ENCODE peak calls at places on chromosomes 4 and X, in ten cellular contexts. H is GM13976; V is T-helper 17 cell; X is activated CD8-positive, alpha-beta T cell treated with anti-CD3 and anti-CD28 coated beads for 36 hours; T is cardiac fibroblast; Y is NCI-H510A treated with DMSO at 0.1 percent for 48 hours; B is activated CD8-positive, alpha-beta memory T cell treated with anti-CD3 and anti-CD28 coated beads for 48 hours; S is activated CD4-positive, CD25-positive, alpha-beta regulatory T cell treated with anti-CD3 and anti-CD28 coated beads, Interleukin-2, amount 50 U/mL, for 16 hours; P is stomach; O is HFFc6. C is an unnamed sample.

GRCh38 chrX:87409113-87409841 is 108.3 kb upstream of the KLHL4 start:
- DNase-seq in T (peak), Y (no peak), X (no peak), P (no peak), O (no peak), S (no peak), H (no peak), B (no peak), V (no peak), C (no peak)

GRCh38 chrX:131728295-131729145 is 184.6 kb downstream of the OR13H1 start:
- DNase-seq in P (peak), B (no peak), S (no peak), Y (no peak), H (peak), O (no peak), V (no peak), T (no peak), X (no peak), C (no peak)

GRCh38 chrX:115602308-115602707 is 41.3 kb downstream of the PLS3 start:
- DNase-seq in P (no peak), Y (no peak), T (no peak), S (no peak), H (no peak), X (no peak), B (no peak), V (no peak), O (no peak), C (no peak)

GRCh38 chr4:44016582-44017421 is 431.8 kb downstream of the KCTD8 start:
- DNase-seq in H (no peak), S (no peak), Y (no peak), T (no peak), P (no peak), O (peak), X (no peak), V (no peak), B (no peak), C (peak)

GRCh38 chrX:150504399-150505186 is 63.8 kb upstream of the MTM1 start:
- DNase-seq in S (no peak), B (no peak), Y (no peak), X (no peak), V (no peak), H (no peak), P (no peak), T (no peak), O (peak), C (no peak)

GRCh38 chr4:59612235-59612634 is 1587.9 kb upstream of the ADGRL3 start:
- DNase-seq in X (no peak), S (no peak), T (peak), O (peak), V (no peak), P (no peak), H (no peak), B (no peak), Y (no peak), C (no peak)

GRCh38 chr4:150176559-150176958 is 98.3 kb downstream of the DCLK2 start:
- DNase-seq in P (no peak), S (no peak), V (no peak), O (peak), B (no peak), Y (no peak), T (peak), H (no peak), X (no peak), C (no peak)

GRCh38 chr4:2367626-2368025 is 50.8 kb downstream of the ZFYVE28 start:
- DNase-seq in S (no peak), V (no peak), B (no peak), P (no peak), Y (no peak), T (no peak), X (no peak), O (no peak), H (no peak), C (no peak)

GRCh38 chr4:185096032-185096653 is 46.9 kb upstream of the SLC25A4 start:
- DNase-seq in B (no peak), S (no peak), V (no peak), Y (peak), O (peak), P (peak), T (peak), X (peak), H (peak), C (peak)

GRCh38 chr4:83217721-83218522 is 66.7 kb downstream of the COQ2 start:
- DNase-seq in T (no peak), O (no peak), Y (no peak), S (peak), H (peak), B (no peak), X (peak), V (peak), P (peak), C (peak)

GRCh38 chrX:125096469-125096868 is 223.2 kb upstream of the TEX13C start:
- DNase-seq in P (no peak), H (no peak), S (no peak), O (no peak), T (no peak), X (no peak), B (no peak), V (no peak), Y (no peak), C (no peak)

GRCh38 chr4:165016971-165017370 is 14.8 kb upstream of the TRIM60 start:
- DNase-seq in T (peak), P (no peak), Y (no peak), S (no peak), O (no peak), B (no peak), X (no peak), V (no peak), H (no peak), C (no peak)

GRCh38 chr4:76659103-76659490 is 224.1 kb downstream of the SHROOM3 start:
- DNase-seq in T (no peak), P (no peak), X (no peak), H (no peak), S (no peak), Y (peak), O (peak), B (no peak), V (no peak), C (no peak)

GRCh38 chr4:73870778-73871177 is 1.6 kb downstream of the CXCL1 start:
- DNase-seq in B (no peak), S (no peak), V (no peak), H (no peak), X (no peak), T (peak), P (no peak), Y (no peak), O (no peak), C (no peak)

GRCh38 chr4:7828926-7829325 is 110.7 kb downstream of the AFAP1 start:
- DNase-seq in Y (no peak), V (no peak), P (no peak), X (peak), S (no peak), H (no peak), O (no peak), T (peak), B (no peak), C (no peak)

GRCh38 chrX:139121616-139122286 is 408.8 kb upstream of the F9 start:
- DNase-seq in P (no peak), Y (no peak), T (no peak), H (no peak), S (no peak), X (no peak), O (no peak), V (no peak), B (no peak), C (no peak)

GRCh38 chr4:40998680-40999358 is 215.5 kb downstream of the APBB2 start:
- DNase-seq in X (no peak), T (peak), V (no peak), S (no peak), P (no peak), B (no peak), Y (no peak), H (no peak), O (no peak), C (no peak)

GRCh38 chr4:158161561-158162354 is 11.1 kb downstream of the GASK1B start:
- DNase-seq in O (peak), S (no peak), T (peak), B (no peak), H (no peak), V (no peak), P (no peak), Y (no peak), X (no peak), C (no peak)

GRCh38 chr4:3207531-3208037 is 41.4 kb upstream of the MSANTD1 start:
- DNase-seq in P (no peak), O (peak), V (no peak), S (no peak), Y (no peak), T (peak), X (no peak), H (no peak), B (no peak), C (no peak)

GRCh38 chr4:141102367-141102766 is 30.9 kb downstream of the RNF150 start:
- DNase-seq in H (no peak), B (no peak), P (no peak), Y (no peak), O (peak), X (no peak), T (peak), V (no peak), S (no peak), C (no peak)

GRCh38 chrX:34875204-34875603 is 67.4 kb upstream of the FAM47B start:
- DNase-seq in V (no peak), T (peak), B (no peak), O (peak), Y (peak), P (no peak), H (no peak), S (no peak), X (no peak), C (peak)

GRCh38 chr4:3268395-3269104 is 19.6 kb downstream of the MSANTD1 start:
- DNase-seq in H (peak), X (no peak), B (no peak), O (no peak), V (no peak), Y (no peak), P (peak), T (no peak), S (no peak), C (no peak)

GRCh38 chr4:10364194-10364593 is 93.0 kb downstream of the ZNF518B start:
- DNase-seq in X (no peak), T (no peak), Y (no peak), O (no peak), S (no peak), B (no peak), V (no peak), H (no peak), P (no peak), C (no peak)

GRCh38 chr4:128076465-128076864 is 15.4 kb downstream of the LARP1B start:
- DNase-seq in T (no peak), V (no peak), B (no peak), S (no peak), P (no peak), X (no peak), Y (no peak), H (no peak), O (no peak), C (no peak)

GRCh38 chr4:14054391-14054790 is 426.9 kb upstream of the BOD1L1 start:
- DNase-seq in Y (no peak), P (no peak), S (no peak), O (no peak), X (no peak), V (no peak), H (no peak), B (no peak), T (peak), C (no peak)

GRCh38 chr4:19455850-19456602 is 795.7 kb upstream of the SLIT2 start:
- DNase-seq in P (no peak), S (no peak), T (no peak), Y (peak), X (no peak), O (no peak), V (no peak), B (no peak), H (no peak), C (no peak)

GRCh38 chr4:111813565-111814140 is 331.6 kb upstream of the FAM241A start:
- DNase-seq in P (no peak), H (no peak), S (no peak), O (no peak), X (no peak), T (no peak), V (no peak), B (no peak), Y (peak), C (peak)

C was measured in DMS153.